ENCODE peak calls at places on chromosome 9, in seven cellular contexts. F, G, Q, D, E, U and N are unnamed samples.

GRCh38 chr9:19769213-19769612 is 19.6 kb downstream of the SLC24A2 start:
- DNase-seq in F (no peak), G (peak), Q (no peak), D (no peak), E (no peak), U (no peak), N (no peak)

GRCh38 chr9:101470929-101471328 is 35.4 kb upstream of the ALDOB start:
- DNase-seq in F (no peak), G (no peak), Q (no peak), D (no peak), E (no peak), U (no peak), N (no peak)

GRCh38 chr9:115106001-115106400 is 12.0 kb downstream of the TNC start:
- DNase-seq in F (no peak), G (no peak), Q (no peak), D (no peak), E (no peak), U (peak), N (no peak)

GRCh38 chr9:129122133-129122532 is 10.9 kb downstream of the PTPA start:
- DNase-seq in F (no peak), G (no peak), Q (no peak), D (no peak), E (no peak), U (no peak), N (no peak)

GRCh38 chr9:135341612-135342169 is 137.9 kb upstream of the PPP1R26 start:
- DNase-seq in F (peak), G (no peak), Q (no peak), D (no peak), E (no peak), U (no peak), N (no peak)

GRCh38 chr9:16090907-16091629 is 538.2 kb downstream of the CCDC171 start:
- DNase-seq in F (no peak), G (no peak), Q (no peak), D (no peak), E (no peak), U (peak), N (no peak)

GRCh38 chr9:74361508-74361907 is 135.6 kb upstream of the RORB start:
- DNase-seq in F (no peak), G (no peak), Q (no peak), D (no peak), E (no peak), U (no peak), N (no peak)

GRCh38 chr9:18184034-18184800 is 289.7 kb upstream of the ADAMTSL1 start:
- DNase-seq in F (no peak), G (peak), Q (no peak), D (no peak), E (no peak), U (no peak), N (no peak)

GRCh38 chr9:131585375-131585774 is 40.1 kb downstream of the PRRT1B start:
- DNase-seq in F (no peak), G (no peak), Q (peak), D (no peak), E (peak), U (peak), N (no peak)

GRCh38 chr9:123283455-123283854 is 15.1 kb upstream of the STRBP start:
- DNase-seq in F (no peak), G (no peak), Q (no peak), D (no peak), E (no peak), U (no peak), N (no peak)

GRCh38 chr9:4382722-4383317 is 83.0 kb upstream of the GLIS3 start:
- DNase-seq in F (no peak), G (peak), Q (no peak), D (no peak), E (no peak), U (peak), N (no peak)

GRCh38 chr9:2026598-2026997 is 11.5 kb downstream of the SMARCA2 start:
- DNase-seq in F (no peak), G (no peak), Q (no peak), D (no peak), E (no peak), U (no peak), N (no peak)

GRCh38 chr9:124708633-124709032 is 62.5 kb downstream of the NR6A1 start:
- DNase-seq in F (no peak), G (peak), Q (no peak), D (no peak), E (no peak), U (peak), N (no peak)

GRCh38 chr9:79638806-79639205 is 67.0 kb downstream of the TLE4 start:
- DNase-seq in F (no peak), G (no peak), Q (no peak), D (no peak), E (no peak), U (no peak), N (no peak)

GRCh38 chr9:113349434-113350337 is at the start of gene BSPRY:
- DNase-seq in F (peak), G (no peak), Q (no peak), D (no peak), E (peak), U (no peak), N (peak)

GRCh38 chr9:131677445-131678180 is 62.3 kb downstream of the RAPGEF1 start:
- DNase-seq in F (no peak), G (peak), Q (no peak), D (no peak), E (no peak), U (peak), N (no peak)